ENCODE peak calls at places on chromosome 6, in six cellular contexts. Y is gastrocnemius medialis, W is HT1080, T is BE2C, L is testis, V is stomach. F is an unnamed sample.

GRCh38 chr6:158574800-158575199 is 14.9 kb downstream of the TMEM181 start:
- DNase-seq in W (no peak), V (no peak), L (no peak), T (no peak), Y (no peak), F (no peak)

GRCh38 chr6:149840345-149841075 is 23.6 kb downstream of the LRP11 start:
- DNase-seq in V (peak), Y (peak), T (peak), L (peak), W (peak), F (peak)

GRCh38 chr6:170355661-170356060 is 49.1 kb downstream of the FAM120B start:
- DNase-seq in L (no peak), W (no peak), T (no peak), V (no peak), Y (no peak), F (no peak)

GRCh38 chr6:157017861-157018260 is 240.7 kb downstream of the ARID1B start:
- DNase-seq in V (no peak), L (no peak), T (no peak), W (peak), Y (peak), F (no peak)

GRCh38 chr6:43334466-43335095 is 26.0 kb upstream of the CRIP3 start:
- DNase-seq in T (no peak), V (no peak), L (no peak), Y (no peak), W (peak), F (peak)

GRCh38 chr6:159134701-159135364 is 34.4 kb upstream of the FNDC1 start:
- DNase-seq in Y (peak), V (peak), L (peak), T (peak), W (peak), F (peak)

GRCh38 chr6:7172605-7173185 is 64.9 kb downstream of the RREB1 start:
- DNase-seq in V (no peak), T (no peak), Y (no peak), W (peak), L (no peak), F (no peak)

GRCh38 chr6:11810039-11810541 is 31.5 kb upstream of the ADTRP start:
- DNase-seq in Y (peak), W (peak), L (peak), V (peak), T (no peak), F (peak)

GRCh38 chr6:56667336-56667735 is 24.6 kb upstream of the DST start:
- DNase-seq in W (no peak), V (no peak), T (no peak), Y (no peak), L (no peak), F (no peak)

GRCh38 chr6:43806041-43806757 is 36.2 kb downstream of the VEGFA start:
- DNase-seq in V (peak), L (no peak), W (no peak), T (peak), Y (no peak), F (no peak)

GRCh38 chr6:71349976-71350615 is 61.5 kb downstream of the OGFRL1 start:
- DNase-seq in L (no peak), W (peak), T (no peak), V (no peak), Y (peak), F (no peak)

GRCh38 chr6:87697581-87698552 is 4.2 kb downstream of the AKIRIN2 start:
- DNase-seq in V (no peak), W (no peak), L (peak), T (peak), Y (no peak), F (no peak)

GRCh38 chr6:125512621-125513020 is 210.9 kb upstream of the HDDC2 start:
- DNase-seq in L (no peak), T (no peak), V (no peak), Y (no peak), W (no peak), F (peak)

GRCh38 chr6:125114248-125114858 is 39.2 kb upstream of the TPD52L1 start:
- DNase-seq in Y (peak), W (peak), V (peak), T (peak), L (peak), F (peak)

GRCh38 chr6:149212892-149213786 is 104.4 kb upstream of the TAB2 start:
- DNase-seq in W (no peak), T (no peak), L (no peak), V (no peak), Y (no peak), F (no peak)

GRCh38 chr6:154683756-154684523 is 49.3 kb upstream of the SCAF8 start:
- DNase-seq in L (no peak), W (peak), Y (no peak), V (no peak), T (no peak), F (no peak)

GRCh38 chr6:53174996-53175395 is 26.4 kb upstream of the GCM1 start:
- DNase-seq in T (no peak), L (peak), V (no peak), W (no peak), Y (no peak), F (no peak)

GRCh38 chr6:106451419-106451818 is 90.9 kb downstream of the CRYBG1 start:
- DNase-seq in V (no peak), T (no peak), W (no peak), L (no peak), Y (no peak), F (no peak)

GRCh38 chr6:139713416-139713815 is 339.0 kb upstream of the CITED2 start:
- DNase-seq in T (no peak), W (no peak), Y (no peak), V (no peak), L (no peak), F (no peak)

GRCh38 chr6:90294989-90295853 is 1.4 kb downstream of the BACH2 start:
- DNase-seq in V (peak), T (peak), Y (peak), W (peak), L (peak), F (peak)

GRCh38 chr6:27562027-27562410 is 89.1 kb upstream of the ZNF184 start:
- DNase-seq in Y (no peak), W (peak), L (no peak), V (no peak), T (no peak), F (no peak)

GRCh38 chr6:12592634-12593033 is 123.9 kb upstream of the PHACTR1 start:
- DNase-seq in Y (no peak), V (no peak), T (no peak), L (no peak), W (peak), F (no peak)

GRCh38 chr6:45420909-45421699 is 43.4 kb upstream of the SUPT3H start:
- DNase-seq in V (no peak), L (no peak), W (no peak), Y (no peak), T (no peak), F (peak)

GRCh38 chr6:13406781-13407180 is 78.4 kb upstream of the TBC1D7 start:
- DNase-seq in L (peak), T (no peak), Y (no peak), W (peak), V (no peak), F (peak)